ENCODE peak calls at places on chromosomes 12 and 14, in nine cellular contexts. K is breast epithelium, Y is suprapubic skin, T is prostate gland, X is A549, Q is uterus, F is IMR-90, Z is transverse colon, J is right lobe of liver. G is an unnamed sample.
A peak's percentile ranks its signal among the peaks of the same experiment; 100 is the strongest.

GRCh38 chr14:50745401-50746058 is 77.4 kb upstream of the SAV1 start:
- DNase-seq in Z (no peak), F (no peak), K (no peak), Q (no peak), J (no peak), X (no peak), T (no peak), Y (no peak), G (no peak)

GRCh38 chr14:20440882-20441281 is 4.9 kb upstream of the KLHL33 start:
- DNase-seq in J (no peak), X (no peak), K (no peak), F (peak; percentile 11), Q (no peak), Z (no peak), T (no peak), Y (no peak), G (no peak)

GRCh38 chr14:74578479-74578878 is 33.6 kb downstream of the LTBP2 start:
- DNase-seq in K (no peak), J (no peak), F (no peak), Y (no peak), X (no peak), Z (no peak), Q (no peak), T (no peak), G (no peak)

GRCh38 chr12:2267624-2268477 is 215.1 kb downstream of the CACNA1C start:
- DNase-seq in F (peak; percentile 54), Y (peak; percentile 83), J (no peak), K (peak; percentile 68), T (no peak), X (no peak), Z (no peak), Q (no peak), G (peak; percentile 57)

GRCh38 chr14:50677527-50678063 is 9.5 kb upstream of the SAV1 start:
- DNase-seq in Z (no peak), J (no peak), K (peak; percentile 59), X (peak; percentile 14), Q (no peak), F (peak; percentile 67), T (peak; percentile 20), Y (no peak), G (no peak)

GRCh38 chr12:69915964-69916363 is 90.9 kb downstream of the MYRFL start:
- DNase-seq in Z (no peak), J (no peak), K (no peak), T (no peak), F (no peak), X (no peak), Y (no peak), Q (no peak), G (no peak)

GRCh38 chr14:65279510-65279909 is 133.0 kb upstream of the FUT8 start:
- DNase-seq in Q (no peak), F (no peak), Z (no peak), J (no peak), K (no peak), Y (no peak), X (no peak), T (no peak), G (no peak)

GRCh38 chr12:26090853-26091510 is 33.9 kb downstream of the BHLHE41 start:
- DNase-seq in Y (no peak), F (peak; percentile 12), X (no peak), Q (no peak), K (no peak), J (no peak), Z (no peak), T (no peak), G (no peak)

GRCh38 chr14:36981832-36982528 is 190.4 kb downstream of the SLC25A21 start:
- DNase-seq in Z (no peak), X (peak; percentile 54), K (no peak), J (no peak), Q (no peak), F (peak; percentile 79), T (no peak), Y (no peak), G (no peak)

GRCh38 chr12:108299516-108299915 is 39.6 kb downstream of the CMKLR1 start:
- DNase-seq in K (no peak), Z (no peak), Y (no peak), J (no peak), Q (no peak), F (no peak), T (no peak), X (no peak), G (no peak)

GRCh38 chr14:22986508-22987054 is 4.2 kb upstream of the AJUBA start:
- DNase-seq in J (peak; percentile 80), Z (peak; percentile 93), T (peak; percentile 92), X (peak; percentile 88), Q (peak; percentile 85), F (peak; percentile 86), K (peak; percentile 90), Y (peak; percentile 93), G (peak; percentile 98)

GRCh38 chr12:1529862-1530591 is 64.4 kb downstream of the FBXL14 start:
- DNase-seq in J (no peak), Y (no peak), F (no peak), T (peak; percentile 33), X (no peak), Q (no peak), Z (peak; percentile 49), K (no peak), G (no peak)

GRCh38 chr14:61420326-61420725 is 98.9 kb downstream of the PRKCH start:
- DNase-seq in Q (no peak), F (peak; percentile 5), Y (no peak), K (no peak), Z (no peak), T (peak; percentile 28), X (peak; percentile 12), J (no peak), G (no peak)

GRCh38 chr14:91041450-91041849 is 19.0 kb downstream of the RPS6KA5 start:
- DNase-seq in T (no peak), K (no peak), Z (no peak), J (no peak), Y (no peak), X (no peak), F (no peak), Q (no peak), G (no peak)

GRCh38 chr12:60211244-60211643 is 615.4 kb downstream of the SLC16A7 start:
- DNase-seq in J (no peak), F (no peak), Q (no peak), Y (no peak), T (no peak), Z (no peak), K (no peak), X (no peak), G (no peak)
- H3K4me3 ChIP-seq in J (no peak overlapping the region), F (no peak overlapping the region), Q (no peak overlapping the region), Y (no peak overlapping the region), T (no peak overlapping the region), Z (no peak overlapping the region), K (no peak overlapping the region), X (no peak overlapping the region), G (no peak overlapping the region)

GRCh38 chr12:76876696-76877229 is 2.1 kb downstream of the CSRP2 start:
- DNase-seq in J (no peak), F (no peak), Y (no peak), T (no peak), X (no peak), Q (no peak), Z (no peak), K (no peak), G (no peak)
- TF ChIP-seq CTCF in J (no peak), F (no peak), Y (no peak), T (no peak), X (no peak), Q (no peak), Z (no peak), K (no peak), G (no peak)

GRCh38 chr12:104477812-104478388 is 21.2 kb downstream of the CHST11 start:
- DNase-seq in K (no peak), T (no peak), X (no peak), F (no peak), Z (no peak), J (no peak), Q (no peak), Y (no peak), G (no peak)
- TF ChIP-seq POLR2A in K (no peak), T (no peak), X (no peak), F (no peak), Z (no peak), J (no peak), Q (no peak), Y (no peak), G (no peak)

GRCh38 chr14:92514844-92515509 is 1.4 kb downstream of the RIN3 start:
- DNase-seq in K (no peak), X (no peak), F (no peak), J (no peak), T (no peak), Y (no peak), Z (no peak), Q (no peak), G (no peak)

GRCh38 chr14:92516966-92517350 is 3.4 kb downstream of the RIN3 start:
- DNase-seq in Q (no peak), K (no peak), Z (no peak), X (no peak), J (no peak), F (no peak), Y (no peak), T (no peak), G (no peak)

GRCh38 chr14:92513966-92514843 is 624 bp downstream of the RIN3 start:
- DNase-seq in Z (peak; percentile 57), F (peak; percentile 22), K (no peak), Q (peak; percentile 31), T (no peak), X (peak; percentile 24), J (peak; percentile 80), Y (no peak), G (no peak)

GRCh38 chr14:92516344-92516965 is 2.9 kb downstream of the RIN3 start:
- DNase-seq in Q (no peak), J (no peak), X (no peak), Y (no peak), K (no peak), T (no peak), Z (no peak), F (no peak), G (no peak)

DNA sequence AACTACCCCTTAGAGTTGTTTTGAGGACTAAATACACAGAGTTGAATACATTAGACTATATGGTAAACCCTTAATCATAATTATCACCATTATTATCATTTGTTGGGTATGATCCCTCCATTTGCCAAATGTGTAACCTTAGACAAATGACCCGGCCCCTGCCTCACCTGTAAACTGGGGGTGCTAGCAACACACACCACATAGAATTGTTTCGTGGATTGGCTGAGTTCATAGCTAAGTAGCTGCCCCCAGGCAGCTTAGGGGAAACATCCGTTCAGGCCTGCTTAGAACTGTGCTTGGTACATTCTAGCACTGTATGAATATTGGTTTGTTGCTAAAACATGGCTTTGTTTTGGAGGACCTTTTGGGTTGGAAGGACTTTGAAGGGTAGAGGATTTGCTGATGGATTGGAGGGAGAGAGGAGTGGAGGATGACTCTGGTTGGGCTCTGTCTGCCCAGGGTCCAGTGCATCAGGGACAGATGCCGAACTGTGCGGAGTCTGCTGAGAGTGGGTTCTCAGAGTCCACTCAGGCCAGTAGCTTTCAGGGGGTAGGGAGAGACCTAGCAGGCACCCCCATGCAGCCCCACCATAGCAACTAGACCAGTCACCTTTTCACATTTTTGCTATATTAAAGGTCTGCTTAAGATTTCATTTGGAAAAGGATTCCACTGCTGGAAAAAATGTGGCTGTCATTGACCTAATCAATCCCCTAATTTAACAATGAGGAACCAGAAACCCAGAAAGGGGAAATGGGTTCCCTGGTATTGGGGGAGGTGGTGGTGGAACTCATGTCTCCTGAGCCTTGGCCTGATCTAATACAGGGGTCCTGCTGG is 2.1 kb downstream of the RIN3 start:
- DNase-seq in Z (no peak), J (no peak), T (no peak), K (no peak), Q (no peak), X (no peak), Y (no peak), F (no peak), G (no peak)
- H3K4me3 ChIP-seq in Z (no peak overlapping the region), J (no peak overlapping the region), T (no peak overlapping the region), K (no peak overlapping the region), Q (no peak overlapping the region), X (no peak overlapping the region), Y (no peak overlapping the region), F (no peak overlapping the region), G (no peak overlapping the region)

G was measured in lower leg skin.